ENCODE peak calls at places on chromosomes 7 and 10, in nine cellular contexts. U, Z, I, B, Q, F, H, E and Y are unnamed samples.

GRCh38 chr7:30682131-30683083 is at the start of gene CRHR2:
- DNase-seq in U (peak; percentile 20), Z (no peak), I (no peak), B (peak; percentile 27), Q (no peak), F (peak; percentile 42), H (no peak), E (peak; percentile 13), Y (peak; percentile 24)

GRCh38 chr10:124646483-124647352 is 97.5 kb downstream of the FAM53B start:
- DNase-seq in U (peak; percentile 25), Z (peak; percentile 88), I (peak; percentile 93), B (peak; percentile 93), Q (peak; percentile 86), F (no peak), H (peak; percentile 43), E (peak; percentile 75), Y (peak; percentile 56)

GRCh38 chr7:1401011-1401410 is 58.3 kb downstream of the MICALL2 start:
- DNase-seq in U (no peak), Z (no peak), I (no peak), B (no peak), Q (no peak), F (no peak), H (no peak), E (no peak), Y (no peak)

GRCh38 chr10:42975558-42976352 is 101.1 kb upstream of the RET start:
- DNase-seq in U (peak; percentile 14), Z (peak; percentile 11), I (peak; percentile 16), B (no peak), Q (no peak), F (no peak), H (peak; percentile 0), E (peak; percentile 0), Y (no peak)

GRCh38 chr7:128236924-128237586 is 4.0 kb upstream of the LEP start:
- DNase-seq in U (peak; percentile 32), Z (no peak), I (no peak), B (no peak), Q (no peak), F (no peak), H (no peak), E (peak; percentile 45), Y (no peak)

GRCh38 chr7:143492043-143492471 is 14.4 kb downstream of the TAS2R41 start:
- DNase-seq in U (no peak), Z (no peak), I (no peak), B (no peak), Q (no peak), F (no peak), H (no peak), E (no peak), Y (no peak)

GRCh38 chr7:15446722-15447121 is 115.1 kb downstream of the AGMO start:
- DNase-seq in U (no peak), Z (no peak), I (no peak), B (no peak), Q (no peak), F (no peak), H (no peak), E (no peak), Y (no peak)

GRCh38 chr7:150428671-150429451 is 21.6 kb upstream of the GIMAP8 start:
- DNase-seq in U (peak; percentile 69), Z (no peak), I (no peak), B (no peak), Q (no peak), F (no peak), H (no peak), E (peak; percentile 56), Y (peak; percentile 78)

GRCh38 chr7:157704365-157704764 is 367.6 kb downstream of the DNAJB6 start:
- DNase-seq in U (no peak), Z (no peak), I (no peak), B (no peak), Q (no peak), F (no peak), H (no peak), E (no peak), Y (no peak)

GRCh38 chr10:17787087-17787942 is 21.8 kb upstream of the MRC1 start:
- DNase-seq in U (no peak), Z (no peak), I (no peak), B (no peak), Q (no peak), F (no peak), H (no peak), E (no peak), Y (no peak)

GRCh38 chr10:69572159-69573055 is 815 bp downstream of the NEUROG3 start:
- DNase-seq in U (no peak), Z (no peak), I (no peak), B (no peak), Q (no peak), F (no peak), H (no peak), E (no peak), Y (no peak)

GRCh38 chr10:50788951-50789904 is 49.5 kb downstream of the ASAH2B start:
- DNase-seq in U (peak; percentile 36), Z (no peak), I (no peak), B (no peak), Q (no peak), F (no peak), H (no peak), E (peak; percentile 45), Y (peak; percentile 8)

DNA sequence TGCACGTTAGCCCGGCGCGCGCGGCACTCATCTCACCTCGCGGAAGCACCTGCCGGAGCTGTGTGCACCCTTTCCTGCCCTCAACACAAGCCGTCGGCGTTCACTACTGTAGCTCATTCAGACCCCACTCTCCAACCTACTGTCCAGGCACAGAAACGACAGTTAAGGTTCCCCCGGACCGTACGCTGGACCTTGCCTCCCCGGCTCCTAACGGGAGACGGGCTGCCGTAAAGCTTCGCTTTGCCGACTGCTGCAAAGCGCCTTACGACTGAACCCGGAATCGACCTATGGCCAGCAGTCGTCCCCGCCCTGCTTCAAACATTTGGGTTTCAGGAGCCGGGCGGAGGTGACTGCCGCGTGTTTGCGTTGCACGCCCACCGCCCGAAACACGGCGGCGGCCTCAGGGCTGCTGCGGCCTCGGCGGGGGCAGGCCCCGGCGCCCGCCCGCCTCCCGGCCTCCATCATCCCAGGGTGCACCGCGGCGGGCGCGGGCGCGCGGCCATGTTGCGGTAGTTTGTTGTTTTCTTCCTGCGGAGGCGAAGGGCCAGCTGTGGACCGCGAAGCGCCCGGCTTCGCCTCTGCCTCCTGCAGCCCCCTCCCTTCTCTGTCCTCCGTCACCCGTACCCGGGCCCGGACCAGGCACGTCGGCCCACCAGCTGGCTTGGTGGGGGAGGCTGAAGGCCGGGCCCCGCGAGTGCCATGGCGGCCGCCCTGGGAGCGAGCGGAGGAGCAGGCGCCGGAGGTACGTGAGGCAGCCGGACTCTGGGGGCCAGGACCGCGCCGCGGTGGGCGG is at the start of gene RBM33:
- DNase-seq in U (peak; percentile 90), Z (peak; percentile 76), I (peak; percentile 83), B (peak; percentile 64), Q (peak; percentile 63), F (peak; percentile 78), H (peak; percentile 62), E (peak; percentile 82), Y (peak; percentile 73)
- TF ChIP-seq POLR2A in U (peak; percentile 91), Z (no peak), I (no peak), B (peak; percentile 37), Q (peak; percentile 67), F (peak; percentile 91), H (peak; percentile 48), E (peak; percentile 65), Y (no peak)

DNA sequence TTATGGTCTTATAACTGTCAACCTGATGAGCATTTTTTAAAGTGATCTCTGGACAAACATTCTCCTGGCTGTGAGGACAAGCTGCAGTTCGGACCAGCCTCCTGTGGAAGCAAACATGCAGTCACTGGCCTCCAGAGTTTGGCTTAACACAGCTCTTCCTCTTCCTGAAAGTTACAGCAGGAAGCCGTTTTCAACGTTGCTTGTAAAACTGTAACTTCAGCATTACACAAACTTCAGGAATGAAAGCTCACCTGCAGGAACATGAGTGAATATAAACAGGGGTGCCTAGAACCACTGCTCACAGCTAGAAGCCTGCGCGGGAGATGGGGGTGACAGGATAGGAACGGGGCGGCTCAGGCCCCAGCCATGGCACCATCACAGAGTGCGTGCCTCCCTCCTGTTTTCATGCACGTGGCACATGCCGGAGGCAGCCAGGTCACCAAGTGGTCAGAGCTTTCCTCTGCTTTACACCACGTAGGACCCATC is 292.9 kb upstream of the PITRM1 start:
- DNase-seq in U (no peak), Z (no peak), I (no peak), B (no peak), Q (no peak), F (no peak), H (no peak), E (no peak), Y (no peak)
- TF ChIP-seq POLR2A in U (no peak), Z (no peak), I (no peak), B (no peak), Q (no peak), F (no peak), H (no peak), E (no peak), Y (no peak)

DNA sequence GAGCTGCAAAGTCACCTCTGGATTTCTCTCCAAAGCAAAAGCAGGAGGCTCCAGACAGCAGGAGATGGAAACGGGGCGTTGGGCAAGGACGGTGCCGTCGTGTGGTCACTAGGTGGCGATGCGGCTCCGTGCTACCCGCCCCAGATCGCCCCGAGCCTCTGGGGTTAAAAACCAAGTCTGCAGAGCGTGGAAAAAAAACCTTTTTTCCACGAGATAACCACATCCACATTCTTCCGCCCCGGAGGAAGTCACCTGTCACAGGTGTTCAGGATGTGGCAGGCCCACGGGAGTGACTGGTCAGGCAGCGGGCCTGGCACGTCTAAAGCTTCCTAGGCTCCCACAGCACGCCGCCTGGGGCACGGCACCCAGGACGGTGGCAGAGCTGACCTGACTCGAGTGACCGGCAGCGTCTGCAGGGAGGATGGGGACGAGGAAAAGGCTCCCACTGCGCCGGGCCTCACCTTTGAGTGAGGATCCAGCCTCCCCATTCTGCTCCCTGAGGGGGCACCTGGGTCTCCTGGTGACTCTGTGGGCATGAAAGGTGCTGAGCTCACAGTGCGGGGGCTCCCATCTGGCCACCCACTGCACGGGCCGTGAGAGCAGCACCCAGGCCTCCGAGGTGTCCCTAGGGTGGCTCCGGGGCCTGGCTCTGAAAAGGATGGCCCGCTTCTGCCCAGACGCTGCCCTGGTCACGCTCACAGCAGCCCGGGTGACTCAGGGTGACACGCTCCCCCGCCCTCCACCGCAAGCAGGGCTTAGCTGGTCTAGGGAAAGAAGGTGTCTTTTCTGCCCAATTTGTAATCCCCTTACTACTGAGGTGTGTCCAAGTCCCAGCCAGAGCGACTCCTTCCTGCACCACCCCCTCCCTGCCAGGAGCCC is 71.3 kb upstream of the TNRC18 start:
- DNase-seq in U (peak; percentile 88), Z (peak; percentile 77), I (peak; percentile 80), B (peak; percentile 74), Q (peak; percentile 68), F (peak; percentile 86), H (peak; percentile 62), E (peak; percentile 81), Y (peak; percentile 82)
- TF ChIP-seq POLR2A in U (no peak), Z (no peak), I (no peak), B (no peak), Q (no peak), F (no peak), H (no peak), E (no peak), Y (no peak)

DNA sequence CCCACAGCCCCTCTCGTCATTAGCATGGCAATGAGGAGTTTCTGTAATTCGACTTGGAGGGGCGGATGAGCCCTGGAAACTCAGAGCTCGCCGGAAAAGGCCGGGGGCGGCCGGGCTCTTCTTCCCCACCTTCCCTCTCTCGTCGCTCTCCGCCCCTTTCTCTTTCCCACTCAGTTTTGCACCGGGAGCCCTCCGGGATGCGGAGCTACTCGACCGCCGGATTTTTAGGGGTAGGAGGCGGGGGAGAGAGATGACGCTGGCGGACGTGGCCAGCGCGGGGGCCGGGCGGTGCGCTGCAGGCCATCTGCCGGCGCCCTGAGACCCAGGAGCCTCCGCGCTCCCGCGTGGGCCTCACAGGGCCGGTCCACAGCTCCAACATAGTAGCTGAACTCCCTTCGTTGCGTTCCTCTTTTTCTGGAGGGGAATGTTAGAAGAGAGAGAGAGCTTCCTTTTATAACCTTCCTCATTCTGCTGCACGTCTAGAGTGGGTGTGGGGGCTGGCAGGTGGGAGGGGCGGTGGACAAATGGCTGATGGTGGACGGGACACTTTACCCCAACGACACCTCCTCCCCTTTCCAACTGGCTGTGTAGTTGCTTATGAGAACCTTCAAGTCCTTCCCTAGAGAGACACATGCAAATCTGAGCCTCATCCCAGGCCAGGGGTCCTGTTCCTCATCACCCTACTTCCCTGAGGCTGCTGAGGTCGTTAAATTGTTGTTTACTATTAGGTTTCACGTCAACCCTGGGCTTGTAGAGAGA is 1.1 kb upstream of the HOXA1 start:
- DNase-seq in U (no peak), Z (no peak), I (no peak), B (peak; percentile 56), Q (no peak), F (no peak), H (no peak), E (no peak), Y (no peak)
- TF ChIP-seq POLR2A in U (no peak), Z (no peak), I (no peak), B (no peak), Q (no peak), F (no peak), H (no peak), E (peak; percentile 9), Y (no peak)